ENCODE peak calls at places on chromosomes 12 and 14, in four cellular contexts. N is HCT116, X is stomach, P is spleen. T is an unnamed sample. For H3K4me1, the result is how much of the 10 kb centered on the place peaks cover.

GRCh38 chr14:23146423-23146910 is 27.4 kb upstream of the CEBPE start:
- DNase-seq in P (no peak), X (no peak), N (no peak), T (peak)

GRCh38 chr12:3213171-3213570 is 136.0 kb downstream of the TSPAN9 start:
- DNase-seq in N (no peak), X (no peak), P (no peak), T (no peak)

GRCh38 chr12:127964717-127965116 is 302.3 kb upstream of the TMEM132C start:
- DNase-seq in N (no peak), X (no peak), P (no peak), T (no peak)

GRCh38 chr12:39145175-39145999 is 240.0 kb upstream of the CPNE8 start:
- DNase-seq in P (peak), X (peak), N (no peak), T (no peak)

GRCh38 chr12:122104844-122105243 is 26.3 kb downstream of the MLXIP start:
- DNase-seq in N (no peak), P (no peak), X (no peak), T (no peak)

GRCh38 chr12:5166976-5167375 is 123.3 kb downstream of the KCNA5 start:
- DNase-seq in P (no peak), X (no peak), N (no peak), T (no peak)

GRCh38 chr12:14845350-14845750 is 2.0 kb upstream of the ART4 start:
- DNase-seq in X (peak), N (peak), P (no peak), T (no peak)

GRCh38 chr12:111607239-111607638 is 8.1 kb upstream of the ATXN2 start:
- DNase-seq in P (peak), N (no peak), X (no peak), T (no peak)

GRCh38 chr12:4069046-4070010 is 196.1 kb upstream of the PARP11 start:
- DNase-seq in P (no peak), X (no peak), N (no peak), T (no peak)

GRCh38 chr12:16020034-16020433 is 108.9 kb downstream of the DERA start:
- DNase-seq in X (no peak), N (no peak), P (no peak), T (no peak)

GRCh38 chr14:50980451-50980850 is 36.2 kb upstream of the PYGL start:
- DNase-seq in N (no peak), X (no peak), P (no peak), T (no peak)

GRCh38 chr12:112839386-112839972 is 47.9 kb downstream of the RPH3A start:
- DNase-seq in X (no peak), P (no peak), N (no peak), T (no peak)

GRCh38 chr12:112198120-112198733 is 72.9 kb downstream of the TRAFD1 start:
- DNase-seq in N (peak), X (peak), P (peak), T (no peak)

GRCh38 chr12:94207467-94208432 is 59.4 kb downstream of the PLXNC1 start:
- DNase-seq in P (no peak), N (no peak), X (no peak), T (no peak)

GRCh38 chr12:106106892-106107291 is 31.9 kb downstream of the NUAK1 start:
- DNase-seq in X (no peak), N (no peak), P (no peak), T (no peak)

GRCh38 chr14:26531894-26532293 is 65.9 kb downstream of the NOVA1 start:
- DNase-seq in X (no peak), N (no peak), P (no peak), T (no peak)

GRCh38 chr12:65188179-65188709 is 18.9 kb downstream of the LEMD3 start:
- DNase-seq in X (no peak), P (no peak), N (no peak), T (no peak)

GRCh38 chr12:12529783-12530421 is 32.8 kb downstream of the DUSP16 start:
- DNase-seq in P (no peak), N (no peak), X (no peak), T (no peak)

GRCh38 chr12:68609955-68610434 is 704 bp upstream of the RAP1B start:
- DNase-seq in N (no peak), X (no peak), P (no peak), T (peak)

GRCh38 chr14:20454645-20455354 is at the start of the genes APEX1 and OSGEP:
- DNase-seq in X (peak), P (peak), N (peak), T (peak)
- TF ChIP-seq POLR2A in X (no peak), P (peak), N (peak), T (peak)

GRCh38 chr12:45357547-45358417 is 141.9 kb downstream of the ANO6 start:
- DNase-seq in N (no peak), X (no peak), P (no peak), T (no peak)
- H3K4me1 ChIP-seq in N (under half), X (under half), P (under half), T (under half)

DNA sequence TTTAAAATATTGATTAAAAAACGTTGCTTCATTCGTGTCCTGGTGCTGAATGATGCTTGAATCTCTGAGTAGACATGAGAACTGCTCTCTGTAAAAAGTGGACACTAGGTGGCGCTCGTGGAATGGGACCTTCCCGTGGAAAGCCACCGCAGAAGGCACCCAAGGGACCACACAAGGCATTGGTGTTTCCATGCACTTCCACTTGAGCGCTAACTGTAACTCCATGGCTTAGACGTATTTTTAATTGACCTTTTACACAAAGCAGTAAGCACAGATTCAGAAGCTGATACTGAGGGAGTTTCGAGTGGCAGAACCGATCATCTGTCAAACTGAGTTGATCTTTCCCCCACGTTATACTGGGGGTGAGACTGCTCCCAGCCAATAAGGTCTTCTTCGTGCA is 135.3 kb downstream of the PRKCH start:
- DNase-seq in X (peak), N (peak), P (peak), T (peak)
- TF ChIP-seq POLR2A in X (no peak), N (no peak), P (no peak), T (no peak)

GRCh38 chr12:108667349-108667748 is 33.7 kb upstream of the SELPLG start:
- DNase-seq in P (no peak), N (no peak), X (no peak), T (no peak)

GRCh38 chr12:108664338-108665258 is 30.9 kb upstream of the SELPLG start:
- DNase-seq in N (peak), P (peak), X (peak), T (peak)

GRCh38 chr12:108666326-108666995 is 32.8 kb upstream of the SELPLG start:
- DNase-seq in P (peak), N (no peak), X (no peak), T (peak)

GRCh38 chr12:108663324-108664015 is 29.8 kb upstream of the SELPLG start:
- DNase-seq in P (no peak), X (no peak), N (no peak), T (no peak)

GRCh38 chr12:108665608-108666202 is 32.0 kb upstream of the SELPLG start:
- DNase-seq in X (no peak), N (no peak), P (no peak), T (no peak)
- H3K4me1 ChIP-seq in X (under half), N (under half), P (half or more), T (half or more)

DNA sequence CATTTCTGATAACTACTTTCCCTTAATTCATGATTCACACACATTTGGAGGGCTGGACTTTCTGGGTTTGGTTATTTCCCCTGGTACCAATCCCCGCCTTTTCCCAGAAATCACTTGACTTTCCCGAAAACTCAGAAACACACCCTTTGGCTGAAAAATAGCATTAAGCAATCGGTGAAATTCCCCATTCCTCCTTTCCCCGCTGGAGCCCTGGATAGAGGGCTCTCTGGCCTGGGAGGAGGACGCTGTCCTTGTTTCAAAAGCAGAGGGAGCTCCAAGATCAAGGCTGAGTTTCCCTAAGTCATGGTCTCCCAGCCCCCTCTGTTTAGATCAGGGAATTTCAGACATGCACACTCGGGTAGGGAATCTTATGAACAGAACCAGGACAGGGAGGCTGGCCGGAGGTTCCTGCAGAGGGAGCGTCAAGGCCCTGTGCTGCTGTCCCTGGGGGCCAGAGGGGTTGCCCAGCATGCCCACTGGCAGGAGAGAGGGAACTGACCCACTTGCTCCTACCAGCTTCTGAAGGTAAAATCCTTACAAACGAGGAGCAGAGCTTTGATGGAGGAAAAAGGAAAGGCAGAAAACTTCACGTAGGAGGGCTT is at the start of gene C1S:
- DNase-seq in N (no peak), X (peak), P (no peak), T (peak)
- TF ChIP-seq POLR2A in N (no peak), X (no peak), P (no peak), T (peak)

GRCh38 chr12:24931666-24932405 is 17.1 kb downstream of the BCAT1 start:
- DNase-seq in P (no peak), X (no peak), N (no peak), T (no peak)
- H3K4me1 ChIP-seq in P (under half), X (under half), N (under half), T (under half)

GRCh38 chr14:75046899-75047298 is 4.4 kb downstream of the MLH3 start:
- DNase-seq in P (no peak), N (no peak), X (no peak), T (no peak)
- TF ChIP-seq POLR2A in P (no peak), N (no peak), X (no peak), T (no peak)

DNA sequence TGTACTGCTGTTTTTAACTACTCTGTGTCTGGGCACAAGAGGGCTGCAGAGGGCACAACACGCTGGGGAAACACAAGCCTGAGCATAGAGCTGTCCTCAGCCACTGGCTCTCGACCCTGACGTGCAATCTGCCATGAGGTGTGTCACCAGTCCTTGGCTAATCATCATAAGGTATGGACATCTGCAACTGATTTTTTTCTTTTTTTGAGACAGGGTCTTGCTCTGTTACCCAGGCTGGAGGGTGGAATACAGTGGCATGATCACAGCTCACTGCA is 29.5 kb downstream of the PXN start:
- DNase-seq in X (no peak), N (no peak), P (no peak), T (peak)
- H3K4me1 ChIP-seq in X (half or more), N (half or more), P (half or more), T (half or more)